ENCODE peak calls at places on chromosomes 1 and 21, in six cellular contexts. F is NT2/D1; Z is brain microvascular endothelial cell; O is tibial artery; A is stimulated activated CD4-positive, alpha-beta T cell treated with anti-CD3 and anti-CD28 coated beads, Interleukin-12 subunit alpha, Interleukin-12 subunit beta, amount 100 ng/mL, for 48 hours; L is HEK293T. X is an unnamed sample.
A peak's percentile ranks its signal among the peaks of the same experiment; 100 is the strongest.

GRCh38 chr1:193355179-193355578 is 168.8 kb upstream of the B3GALT2 start:
- DNase-seq in F (no peak), Z (no peak), O (no peak), A (no peak), L (no peak), X (no peak)

GRCh38 chr1:232293361-232293760 is 336.6 kb downstream of the SIPA1L2 start:
- DNase-seq in F (no peak), Z (no peak), O (no peak), A (no peak), L (no peak), X (no peak)

GRCh38 chr1:163248064-163248463 is 45.3 kb upstream of the RGS5 start:
- DNase-seq in F (no peak), Z (no peak), O (no peak), A (no peak), L (no peak), X (no peak)

GRCh38 chr1:231161711-231162299 is at the start of gene TRIM67:
- DNase-seq in F (no peak), Z (no peak), O (no peak), A (no peak), L (peak; percentile 59), X (peak; percentile 46)

GRCh38 chr21:14926186-14926585 is 138.6 kb downstream of the NRIP1 start:
- DNase-seq in F (no peak), Z (no peak), O (no peak), A (no peak), L (no peak), X (peak; percentile 10)

GRCh38 chr1:26890467-26890796 is 349 bp upstream of the GPN2 start:
- DNase-seq in F (no peak), Z (no peak), O (no peak), A (no peak), L (no peak), X (no peak)

GRCh38 chr1:248924696-248925532 is 18.9 kb downstream of the PGBD2 start:
- DNase-seq in F (no peak), Z (peak; percentile 63), O (no peak), A (peak; percentile 30), L (peak; percentile 23), X (peak; percentile 48)

GRCh38 chr1:115644109-115644508 is 2.3 kb downstream of the VANGL1 start:
- DNase-seq in F (no peak), Z (no peak), O (no peak), A (no peak), L (no peak), X (no peak)

GRCh38 chr21:35529141-35529863 is 480.2 kb upstream of the RUNX1 start:
- DNase-seq in F (no peak), Z (peak; percentile 59), O (no peak), A (no peak), L (no peak), X (peak; percentile 33)

GRCh38 chr1:26994772-26995625 is 1.5 kb downstream of the TRNP1 start:
- DNase-seq in F (no peak), Z (no peak), O (no peak), A (no peak), L (no peak), X (no peak)

GRCh38 chr1:60825593-60825992 is 256.8 kb upstream of the NFIA start:
- DNase-seq in F (no peak), Z (no peak), O (no peak), A (no peak), L (peak; percentile 58), X (no peak)

GRCh38 chr1:61210435-61211012 is 128.2 kb downstream of the NFIA start:
- DNase-seq in F (no peak), Z (no peak), O (no peak), A (no peak), L (no peak), X (no peak)

GRCh38 chr1:71030021-71030420 is 17.6 kb downstream of the PTGER3 start:
- DNase-seq in F (no peak), Z (no peak), O (no peak), A (no peak), L (no peak), X (no peak)

GRCh38 chr1:69700770-69701169 is 133.0 kb downstream of the LRRC7 start:
- DNase-seq in F (peak; percentile 55), Z (peak; percentile 33), O (no peak), A (no peak), L (peak; percentile 48), X (no peak)

GRCh38 chr1:173253046-173253445 is 45.9 kb upstream of the TNFSF4 start:
- DNase-seq in F (no peak), Z (peak; percentile 48), O (no peak), A (no peak), L (no peak), X (no peak)

GRCh38 chr1:45684402-45684801 is 1.9 kb downstream of the GPBP1L1 start:
- DNase-seq in F (no peak), Z (no peak), O (no peak), A (no peak), L (no peak), X (no peak)

GRCh38 chr1:31744165-31744888 is 19.8 kb downstream of the ADGRB2 start:
- DNase-seq in F (no peak), Z (no peak), O (no peak), A (no peak), L (no peak), X (no peak)

GRCh38 chr1:151720974-151721787 is at the start of gene RIIAD1:
- DNase-seq in F (peak; percentile 44), Z (no peak), O (no peak), A (peak; percentile 30), L (peak; percentile 84), X (peak; percentile 91)

GRCh38 chr1:160550572-160551034 is 27.5 kb upstream of the SLAMF6 start:
- DNase-seq in F (no peak), Z (no peak), O (no peak), A (peak; percentile 47), L (no peak), X (no peak)

GRCh38 chr1:7379445-7379971 is 391.6 kb upstream of the VAMP3 start:
- DNase-seq in F (peak; percentile 43), Z (peak; percentile 62), O (no peak), A (no peak), L (no peak), X (peak; percentile 32)

GRCh38 chr1:167672831-167673230 is 42.8 kb downstream of the RCSD1 start:
- DNase-seq in F (no peak), Z (no peak), O (no peak), A (no peak), L (no peak), X (no peak)

GRCh38 chr1:205267306-205267902 is 39.7 kb downstream of the TMCC2 start:
- DNase-seq in F (no peak), Z (no peak), O (no peak), A (no peak), L (no peak), X (no peak)

GRCh38 chr1:211579434-211580302 is 707 bp upstream of the SLC30A1 start:
- DNase-seq in F (peak; percentile 76), Z (no peak), O (peak; percentile 78), A (no peak), L (peak; percentile 75), X (no peak)

X was measured in AG08396.